ENCODE peak calls at places on chromosomes 6 and 20, in seven cellular contexts. One of them, this sample, is unnamed.

GRCh38 chr6:20640181-20640580 is 105.9 kb downstream of the CDKAL1 start:
- DNase-seq in heart right ventricle: no peak
- DNase-seq in cardiac fibroblast: no peak
- DNase-seq in GM06990: no peak
- DNase-seq in heart left ventricle: no peak
- DNase-seq in aorta: no peak
- DNase-seq in fibroblast of mammary gland: no peak
- DNase-seq in this sample: no peak

GRCh38 chr6:134288538-134289203 is 29.2 kb downstream of the SGK1 start:
- DNase-seq in heart right ventricle: no peak
- DNase-seq in cardiac fibroblast: peak
- DNase-seq in GM06990: peak
- DNase-seq in heart left ventricle: no peak
- DNase-seq in aorta: no peak
- DNase-seq in fibroblast of mammary gland: peak
- DNase-seq in this sample: peak

GRCh38 chr6:168031411-168032382 is 34.2 kb downstream of the KIF25 start:
- DNase-seq in heart right ventricle: no peak
- DNase-seq in cardiac fibroblast: no peak
- DNase-seq in GM06990: no peak
- DNase-seq in heart left ventricle: peak
- DNase-seq in aorta: no peak
- DNase-seq in fibroblast of mammary gland: peak
- DNase-seq in this sample: no peak

GRCh38 chr6:20572940-20573339 is 38.7 kb downstream of the CDKAL1 start:
- DNase-seq in heart right ventricle: no peak
- DNase-seq in cardiac fibroblast: peak
- DNase-seq in GM06990: no peak
- DNase-seq in heart left ventricle: no peak
- DNase-seq in aorta: no peak
- DNase-seq in fibroblast of mammary gland: peak
- DNase-seq in this sample: no peak

GRCh38 chr6:112938656-112939055 is 591.5 kb downstream of the RFPL4B start:
- DNase-seq in heart right ventricle: no peak
- DNase-seq in cardiac fibroblast: peak
- DNase-seq in GM06990: no peak
- DNase-seq in heart left ventricle: no peak
- DNase-seq in aorta: no peak
- DNase-seq in fibroblast of mammary gland: peak
- DNase-seq in this sample: no peak

GRCh38 chr6:36563237-36563927 is 16.1 kb upstream of the STK38 start:
- DNase-seq in heart right ventricle: no peak
- DNase-seq in cardiac fibroblast: peak
- DNase-seq in GM06990: no peak
- DNase-seq in heart left ventricle: no peak
- DNase-seq in aorta: no peak
- DNase-seq in fibroblast of mammary gland: no peak
- DNase-seq in this sample: no peak

GRCh38 chr6:112231609-112232060 is 22.7 kb downstream of the LAMA4 start:
- DNase-seq in heart right ventricle: no peak
- DNase-seq in cardiac fibroblast: peak
- DNase-seq in GM06990: no peak
- DNase-seq in heart left ventricle: no peak
- DNase-seq in aorta: no peak
- DNase-seq in fibroblast of mammary gland: peak
- DNase-seq in this sample: no peak

GRCh38 chr20:20743511-20744169 is 31.2 kb upstream of the RALGAPA2 start:
- DNase-seq in heart right ventricle: peak
- DNase-seq in cardiac fibroblast: no peak
- DNase-seq in GM06990: no peak
- DNase-seq in heart left ventricle: peak
- DNase-seq in aorta: peak
- DNase-seq in fibroblast of mammary gland: peak
- DNase-seq in this sample: no peak

GRCh38 chr6:55659304-55659703 is 80.3 kb upstream of the HMGCLL1 start:
- DNase-seq in heart right ventricle: no peak
- DNase-seq in cardiac fibroblast: no peak
- DNase-seq in GM06990: no peak
- DNase-seq in heart left ventricle: no peak
- DNase-seq in aorta: no peak
- DNase-seq in fibroblast of mammary gland: no peak
- DNase-seq in this sample: no peak

GRCh38 chr6:30211899-30212298 is 1.3 kb downstream of the TRIM26 start:
- DNase-seq in heart right ventricle: no peak
- DNase-seq in cardiac fibroblast: no peak
- DNase-seq in GM06990: no peak
- DNase-seq in heart left ventricle: no peak
- DNase-seq in aorta: no peak
- DNase-seq in fibroblast of mammary gland: peak
- DNase-seq in this sample: no peak
- H3K4me3 ChIP-seq in heart right ventricle: peak
- H3K4me3 ChIP-seq in cardiac fibroblast: peak
- H3K4me3 ChIP-seq in GM06990: peak
- H3K4me3 ChIP-seq in heart left ventricle: peak
- H3K4me3 ChIP-seq in aorta: peak
- H3K4me3 ChIP-seq in fibroblast of mammary gland: peak
- H3K4me3 ChIP-seq in this sample: peak

DNA sequence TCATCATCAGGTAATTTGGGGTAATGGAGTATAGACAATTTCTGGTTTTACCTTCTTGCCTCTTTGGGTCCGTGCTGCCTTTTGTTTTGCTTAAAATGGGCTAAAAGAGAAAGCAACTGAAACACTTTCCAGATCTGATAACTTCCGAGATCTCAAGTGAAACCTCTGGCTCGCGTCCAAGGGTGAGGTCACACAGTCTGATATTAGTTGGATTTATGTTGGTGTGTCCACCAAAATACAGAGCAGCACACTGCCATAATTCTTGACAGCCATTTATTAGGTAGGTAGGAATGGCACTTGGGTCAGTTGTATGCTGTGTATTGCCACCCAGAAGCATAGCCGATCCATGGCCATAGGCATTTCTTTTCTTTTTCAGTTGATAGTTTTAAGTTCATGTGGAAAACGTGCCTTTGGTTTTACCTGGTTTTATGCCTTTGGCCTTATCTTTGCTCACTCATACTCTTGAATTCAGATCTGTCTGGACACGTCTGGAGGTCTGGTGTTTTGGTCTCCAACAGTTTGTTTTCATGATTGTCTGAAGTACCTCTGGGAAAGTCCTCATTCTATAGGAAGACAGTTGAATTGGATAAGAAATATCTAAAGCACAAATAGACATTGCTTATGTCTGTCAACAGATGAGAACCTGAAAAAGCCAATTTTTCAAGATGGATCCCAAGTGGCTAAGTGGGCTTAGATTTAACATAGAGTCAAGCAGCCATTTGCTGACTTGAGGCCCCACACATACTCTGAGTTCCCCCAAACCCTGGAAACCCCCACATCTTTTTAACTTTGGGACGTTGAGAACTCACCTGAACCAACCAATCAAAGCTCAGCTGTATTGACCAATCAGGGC is 320.8 kb downstream of the SOX4 start:
- DNase-seq in heart right ventricle: peak
- DNase-seq in cardiac fibroblast: peak
- DNase-seq in GM06990: peak
- DNase-seq in heart left ventricle: peak
- DNase-seq in aorta: peak
- DNase-seq in fibroblast of mammary gland: peak
- DNase-seq in this sample: no peak
- H3K4me3 ChIP-seq in heart right ventricle: no peak
- H3K4me3 ChIP-seq in cardiac fibroblast: no peak
- H3K4me3 ChIP-seq in GM06990: no peak
- H3K4me3 ChIP-seq in heart left ventricle: peak
- H3K4me3 ChIP-seq in aorta: no peak
- H3K4me3 ChIP-seq in fibroblast of mammary gland: no peak
- H3K4me3 ChIP-seq in this sample: no peak

DNA sequence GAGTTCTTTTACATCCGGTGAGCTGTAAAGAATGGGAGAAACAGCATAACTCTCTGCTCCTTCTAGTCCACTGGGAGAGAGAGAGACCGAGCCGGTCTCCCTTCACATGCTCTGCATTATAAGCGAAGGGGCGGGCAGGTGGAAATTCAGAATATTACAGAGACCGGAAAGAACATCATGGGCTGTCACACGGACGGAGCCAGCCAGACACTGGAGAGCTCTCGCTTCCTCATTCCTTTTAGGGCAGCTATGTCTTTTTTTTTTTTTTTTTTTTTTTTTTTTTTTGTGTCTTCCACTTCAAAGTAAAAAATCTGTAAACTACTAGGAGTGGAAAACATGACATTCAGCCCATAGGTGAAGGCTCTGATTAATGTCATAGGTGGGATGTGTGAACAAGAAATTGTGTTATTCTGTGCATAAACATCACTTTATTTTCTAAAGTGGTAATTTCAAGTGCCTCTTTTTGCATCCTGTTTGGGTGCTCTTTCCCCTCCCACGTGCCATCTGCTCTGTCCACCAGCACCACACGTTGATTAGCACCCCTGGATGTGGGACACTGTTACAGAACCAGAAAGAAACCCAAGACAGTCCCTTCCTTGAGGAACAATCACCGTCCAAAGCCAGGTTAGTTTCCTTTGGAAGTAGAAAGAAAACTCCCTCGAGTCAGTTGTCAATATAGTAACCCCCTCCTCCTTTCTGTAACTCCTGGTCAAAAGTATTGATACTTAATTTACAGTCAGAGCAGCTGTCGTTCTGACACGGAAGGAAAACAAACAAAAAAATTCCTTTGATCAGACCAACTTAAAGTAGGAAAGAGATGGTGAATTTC is at the start of gene TAGAP:
- DNase-seq in heart right ventricle: peak
- DNase-seq in cardiac fibroblast: peak
- DNase-seq in GM06990: peak
- DNase-seq in heart left ventricle: peak
- DNase-seq in aorta: no peak
- DNase-seq in fibroblast of mammary gland: no peak
- DNase-seq in this sample: no peak
- H3K4me3 ChIP-seq in heart right ventricle: no peak
- H3K4me3 ChIP-seq in cardiac fibroblast: no peak
- H3K4me3 ChIP-seq in GM06990: peak
- H3K4me3 ChIP-seq in heart left ventricle: peak
- H3K4me3 ChIP-seq in aorta: no peak
- H3K4me3 ChIP-seq in fibroblast of mammary gland: no peak
- H3K4me3 ChIP-seq in this sample: peak

GRCh38 chr6:17863971-17864754 is 123.3 kb downstream of the KIF13A start:
- DNase-seq in heart right ventricle: peak
- DNase-seq in cardiac fibroblast: peak
- DNase-seq in GM06990: no peak
- DNase-seq in heart left ventricle: peak
- DNase-seq in aorta: no peak
- DNase-seq in fibroblast of mammary gland: peak
- DNase-seq in this sample: peak
- H3K4me3 ChIP-seq in heart right ventricle: no peak
- H3K4me3 ChIP-seq in cardiac fibroblast: no peak
- H3K4me3 ChIP-seq in GM06990: no peak
- H3K4me3 ChIP-seq in heart left ventricle: peak
- H3K4me3 ChIP-seq in aorta: no peak
- H3K4me3 ChIP-seq in fibroblast of mammary gland: no peak
- H3K4me3 ChIP-seq in this sample: peak

GRCh38 chr6:25138697-25139051 is 140.5 kb upstream of the CARMIL1 start:
- DNase-seq in heart right ventricle: no peak
- DNase-seq in cardiac fibroblast: peak
- DNase-seq in GM06990: peak
- DNase-seq in heart left ventricle: no peak
- DNase-seq in aorta: no peak
- DNase-seq in fibroblast of mammary gland: no peak
- DNase-seq in this sample: no peak

GRCh38 chr6:25138024-25138696 is 141.0 kb upstream of the CARMIL1 start:
- DNase-seq in heart right ventricle: peak
- DNase-seq in cardiac fibroblast: peak
- DNase-seq in GM06990: peak
- DNase-seq in heart left ventricle: peak
- DNase-seq in aorta: peak
- DNase-seq in fibroblast of mammary gland: peak
- DNase-seq in this sample: no peak

GRCh38 chr6:25137497-25137896 is 141.7 kb upstream of the CARMIL1 start:
- DNase-seq in heart right ventricle: no peak
- DNase-seq in cardiac fibroblast: peak
- DNase-seq in GM06990: no peak
- DNase-seq in heart left ventricle: no peak
- DNase-seq in aorta: no peak
- DNase-seq in fibroblast of mammary gland: peak
- DNase-seq in this sample: no peak

GRCh38 chr6:25133479-25133878 is 145.7 kb upstream of the CARMIL1 start:
- DNase-seq in heart right ventricle: no peak
- DNase-seq in cardiac fibroblast: no peak
- DNase-seq in GM06990: no peak
- DNase-seq in heart left ventricle: no peak
- DNase-seq in aorta: no peak
- DNase-seq in fibroblast of mammary gland: no peak
- DNase-seq in this sample: no peak

GRCh38 chr6:25136879-25137278 is 142.3 kb upstream of the CARMIL1 start:
- DNase-seq in heart right ventricle: no peak
- DNase-seq in cardiac fibroblast: peak
- DNase-seq in GM06990: no peak
- DNase-seq in heart left ventricle: peak
- DNase-seq in aorta: no peak
- DNase-seq in fibroblast of mammary gland: peak
- DNase-seq in this sample: no peak
- H3K4me3 ChIP-seq in heart right ventricle: peak
- H3K4me3 ChIP-seq in cardiac fibroblast: no peak
- H3K4me3 ChIP-seq in GM06990: peak
- H3K4me3 ChIP-seq in heart left ventricle: peak
- H3K4me3 ChIP-seq in aorta: peak
- H3K4me3 ChIP-seq in fibroblast of mammary gland: peak
- H3K4me3 ChIP-seq in this sample: no peak

GRCh38 chr6:30882764-30883475 is 1.4 kb upstream of the DDR1 start:
- DNase-seq in heart right ventricle: no peak
- DNase-seq in cardiac fibroblast: no peak
- DNase-seq in GM06990: peak
- DNase-seq in heart left ventricle: no peak
- DNase-seq in aorta: no peak
- DNase-seq in fibroblast of mammary gland: no peak
- DNase-seq in this sample: peak
- H3K4me3 ChIP-seq in heart right ventricle: no peak
- H3K4me3 ChIP-seq in cardiac fibroblast: no peak
- H3K4me3 ChIP-seq in GM06990: peak
- H3K4me3 ChIP-seq in heart left ventricle: peak
- H3K4me3 ChIP-seq in aorta: no peak
- H3K4me3 ChIP-seq in fibroblast of mammary gland: no peak
- H3K4me3 ChIP-seq in this sample: peak

GRCh38 chr6:16319813-16320532 is 81.6 kb downstream of the GMPR start:
- DNase-seq in heart right ventricle: peak
- DNase-seq in cardiac fibroblast: peak
- DNase-seq in GM06990: peak
- DNase-seq in heart left ventricle: peak
- DNase-seq in aorta: peak
- DNase-seq in fibroblast of mammary gland: peak
- DNase-seq in this sample: no peak
- H3K4me3 ChIP-seq in heart right ventricle: peak
- H3K4me3 ChIP-seq in cardiac fibroblast: no peak
- H3K4me3 ChIP-seq in GM06990: peak
- H3K4me3 ChIP-seq in heart left ventricle: peak
- H3K4me3 ChIP-seq in aorta: peak
- H3K4me3 ChIP-seq in fibroblast of mammary gland: no peak
- H3K4me3 ChIP-seq in this sample: peak